ENCODE peak calls at places on chromosome 4, in four cellular contexts. L is K562, B is GM12878, I is HCT116. D is an unnamed sample.

GRCh38 chr4:38523524-38524448 is 140.2 kb upstream of the KLF3 start:
- DNase-seq in I (no peak), B (peak), L (peak), D (no peak)

GRCh38 chr4:171948038-171948437 is 134.8 kb downstream of the GALNTL6 start:
- DNase-seq in I (no peak), L (no peak), B (no peak), D (no peak)

GRCh38 chr4:122099896-122100295 is 52.2 kb upstream of the BLTP1 start:
- DNase-seq in I (no peak), B (no peak), L (no peak), D (no peak)

GRCh38 chr4:78624048-78624447 is 72.5 kb downstream of the ANXA3 start:
- DNase-seq in B (no peak), I (no peak), L (no peak), D (no peak)

GRCh38 chr4:38136604-38137003 is 176.4 kb downstream of the PTTG2 start:
- DNase-seq in B (no peak), I (no peak), L (no peak), D (no peak)

GRCh38 chr4:138981930-138982390 is 33.6 kb upstream of the NOCT start:
- DNase-seq in B (no peak), I (no peak), L (no peak), D (peak)

GRCh38 chr4:74934016-74934821 is 1.3 kb downstream of the PARM1 start:
- DNase-seq in I (no peak), L (no peak), B (no peak), D (no peak)

GRCh38 chr4:51842167-51842553 is 793 bp upstream of the DCUN1D4 start:
- DNase-seq in I (no peak), B (no peak), L (no peak), D (no peak)

GRCh38 chr4:149173241-149174013 is 642.2 kb downstream of the IQCM start:
- DNase-seq in L (no peak), B (no peak), I (no peak), D (no peak)

GRCh38 chr4:124722069-124722468 is 9.5 kb upstream of the ANKRD50 start:
- DNase-seq in I (no peak), L (no peak), B (no peak), D (no peak)

GRCh38 chr4:185381794-185382193 is 13.9 kb downstream of the LRP2BP start:
- DNase-seq in I (no peak), L (no peak), B (no peak), D (peak)

GRCh38 chr4:132101526-132101925 is 1047.6 kb upstream of the PCDH10 start:
- DNase-seq in B (no peak), L (no peak), I (no peak), D (no peak)

GRCh38 chr4:71333960-71334951 is 4.6 kb upstream of the SLC4A4 start:
- DNase-seq in I (no peak), L (no peak), B (no peak), D (no peak)

GRCh38 chr4:140242357-140243284 is 88.6 kb upstream of the MAML3 start:
- DNase-seq in I (no peak), B (no peak), L (no peak), D (no peak)

GRCh38 chr4:93891244-93891643 is 62.7 kb downstream of the ATOH1 start:
- DNase-seq in B (no peak), L (no peak), I (no peak), D (no peak)

GRCh38 chr4:82213485-82214162 is 160.2 kb downstream of the HNRNPD start:
- DNase-seq in B (no peak), L (no peak), I (no peak), D (no peak)

GRCh38 chr4:115249808-115250207 is 136.4 kb upstream of the NDST4 start:
- DNase-seq in I (peak), L (no peak), B (no peak), D (no peak)

GRCh38 chr4:38131371-38132139 is 171.4 kb downstream of the PTTG2 start:
- DNase-seq in L (peak), I (no peak), B (peak), D (no peak)

GRCh38 chr4:4860803-4861591 is 1.5 kb downstream of the MSX1 start:
- DNase-seq in I (no peak), L (no peak), B (no peak), D (peak)

GRCh38 chr4:139532951-139533350 is 23.1 kb downstream of the SETD7 start:
- DNase-seq in B (no peak), I (no peak), L (no peak), D (no peak)

GRCh38 chr4:95627004-95627403 is 78.2 kb upstream of the UNC5C start:
- DNase-seq in L (no peak), B (no peak), I (no peak), D (no peak)

GRCh38 chr4:87240341-87240740 is 19.9 kb upstream of the KLHL8 start:
- DNase-seq in B (no peak), I (no peak), L (no peak), D (no peak)

GRCh38 chr4:10491420-10491819 is 34.2 kb upstream of the ZNF518B start:
- DNase-seq in I (no peak), B (no peak), L (no peak), D (no peak)

GRCh38 chr4:7512946-7513345 is 78.2 kb upstream of the PSAPL1 start:
- DNase-seq in B (no peak), L (no peak), I (no peak), D (no peak)

GRCh38 chr4:9932771-9933170 is 88.5 kb downstream of the SLC2A9 start:
- DNase-seq in I (no peak), L (no peak), B (no peak), D (no peak)

GRCh38 chr4:157792716-157793115 is 380.1 kb downstream of the GASK1B start:
- DNase-seq in I (no peak), L (no peak), B (no peak), D (no peak)

GRCh38 chr4:140223056-140223810 is 69.2 kb upstream of the MAML3 start:
- DNase-seq in L (no peak), I (peak), B (no peak), D (no peak)

GRCh38 chr4:184807797-184808718 is 17.7 kb downstream of the ACSL1 start:
- DNase-seq in L (no peak), I (no peak), B (no peak), D (peak)

GRCh38 chr4:32148120-32148666 is 1428.0 kb downstream of the PCDH7 start:
- DNase-seq in I (no peak), B (no peak), L (no peak), D (no peak)

GRCh38 chr4:167136270-167136669 is 98.0 kb downstream of the SPOCK3 start:
- DNase-seq in I (no peak), B (no peak), L (no peak), D (no peak)

GRCh38 chr4:150591904-150592303 is 10.0 kb downstream of the MAB21L2 start:
- DNase-seq in I (no peak), L (no peak), B (no peak), D (no peak)

GRCh38 chr4:184100297-184100885 is 117.3 kb downstream of the ENPP6 start:
- DNase-seq in L (peak), I (peak), B (no peak), D (no peak)

GRCh38 chr4:38078590-38079381 is 118.6 kb downstream of the PTTG2 start:
- DNase-seq in L (no peak), B (no peak), I (no peak), D (peak)

GRCh38 chr4:8648296-8648695 is 55.7 kb downstream of the CPZ start:
- DNase-seq in B (no peak), I (no peak), L (no peak), D (no peak)

GRCh38 chr4:149708513-149709175 is 107.0 kb downstream of the IQCM start:
- DNase-seq in I (peak), L (no peak), B (no peak), D (no peak)

GRCh38 chr4:48295116-48295515 is 25.5 kb upstream of the TEC start:
- DNase-seq in B (no peak), L (no peak), I (no peak), D (no peak)

GRCh38 chr4:8070751-8071718 is 87.6 kb downstream of the ABLIM2 start:
- DNase-seq in L (no peak), I (no peak), B (no peak), D (no peak)

DNA sequence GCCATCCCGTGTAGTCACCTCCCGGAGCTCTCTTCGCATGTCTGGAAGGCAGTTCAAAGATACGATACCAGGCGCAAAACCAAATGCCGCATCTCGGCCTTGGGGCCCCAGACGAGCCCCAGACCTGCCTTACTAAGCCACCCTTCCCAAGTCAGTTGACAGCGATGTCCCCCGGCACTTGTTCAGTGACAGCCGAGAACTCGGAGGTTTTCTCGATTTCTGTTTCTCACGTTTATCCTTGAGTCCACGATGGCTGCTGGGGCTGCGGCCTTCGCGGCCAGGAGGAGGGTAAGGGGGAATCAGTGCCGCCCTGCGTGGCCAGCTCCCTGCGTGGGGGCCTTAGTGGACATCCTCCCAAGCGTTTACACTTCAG is 7.3 kb downstream of the MAEA start:
- DNase-seq in I (no peak), B (no peak), L (no peak), D (no peak)
- TF ChIP-seq ZNF274 in I (no peak), B (no peak), L (no peak), D (no peak)

GRCh38 chr4:76622717-76623116 is 187.7 kb downstream of the SHROOM3 start:
- DNase-seq in L (no peak), B (no peak), I (no peak), D (no peak)
- TF ChIP-seq ZBTB33 in L (no peak), B (no peak), I (no peak), D (no peak)

GRCh38 chr4:62407534-62407933 is 1207.4 kb downstream of the ADGRL3 start:
- DNase-seq in B (no peak), L (no peak), I (no peak), D (no peak)
- TF ChIP-seq ZNF274 in B (no peak), L (no peak), I (no peak), D (no peak)

GRCh38 chr4:56051049-56051709 is 102.4 kb downstream of the CEP135 start:
- DNase-seq in B (no peak), L (no peak), I (no peak), D (no peak)
- TF ChIP-seq ZBTB33 in B (no peak), L (no peak), I (no peak), D (no peak)

DNA sequence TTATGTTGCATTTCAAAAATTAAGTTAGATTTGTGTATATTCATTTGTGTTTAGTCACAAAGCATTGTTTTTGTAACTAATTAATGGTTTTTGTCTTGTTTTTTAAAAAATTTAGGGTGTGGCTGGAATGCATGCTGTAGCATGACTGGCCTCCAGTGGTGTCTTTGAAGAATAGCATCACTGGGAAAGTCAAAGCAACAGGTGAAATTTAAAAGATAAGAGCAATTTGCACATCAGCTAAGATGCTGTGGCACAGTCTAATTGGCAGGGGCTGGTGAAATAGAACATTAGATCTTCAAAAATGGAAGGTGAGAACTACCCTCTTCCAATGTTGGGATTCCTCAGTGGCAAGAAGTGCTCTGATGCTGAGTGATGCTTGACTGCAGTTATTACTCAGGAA is 45.3 kb downstream of the ANK2 start:
- DNase-seq in L (peak), B (no peak), I (peak), D (no peak)
- TF ChIP-seq ZNF274 in L (no peak), B (no peak), I (no peak), D (no peak)

GRCh38 chr4:6177587-6178197 is 22.7 kb downstream of the JAKMIP1 start:
- DNase-seq in B (no peak), L (peak), I (no peak), D (no peak)
- TF ChIP-seq ZBTB33 in B (no peak), L (no peak), I (no peak), D (no peak)

GRCh38 chr4:21768349-21769310 is 179.9 kb downstream of the KCNIP4 start:
- DNase-seq in B (no peak), I (peak), L (peak), D (peak)
- TF ChIP-seq ZNF274 in B (no peak), I (no peak), L (no peak), D (no peak)

DNA sequence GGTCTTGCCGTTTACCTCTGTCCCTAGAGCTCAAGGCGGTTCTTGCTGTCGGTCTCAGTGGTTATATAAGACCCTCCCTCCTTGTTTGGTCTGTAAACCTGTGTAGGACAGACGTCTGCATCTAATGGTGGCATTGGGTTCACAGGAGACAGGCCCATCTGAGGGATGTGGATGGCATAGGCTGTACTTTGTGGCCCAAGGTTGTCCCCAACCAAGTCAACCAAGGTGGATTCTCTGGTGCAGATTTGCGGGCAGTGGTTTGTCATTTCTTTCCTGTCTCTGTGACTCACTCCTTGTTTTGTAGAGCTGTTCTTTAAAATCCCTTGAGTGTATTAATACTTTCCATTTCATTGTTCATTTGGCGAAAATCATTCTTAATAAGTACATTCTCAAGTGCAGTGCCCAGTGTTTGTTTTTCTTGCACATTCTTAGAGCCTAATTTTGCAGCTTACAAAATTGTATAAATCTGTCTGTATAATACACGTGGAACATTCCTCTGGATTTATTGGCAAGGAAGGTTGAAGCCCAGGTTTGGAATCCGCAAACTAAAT is 68.0 kb upstream of the TLR2 start:
- DNase-seq in I (no peak), L (no peak), B (no peak), D (no peak)
- TF ChIP-seq ZBTB33 in I (no peak), L (no peak), B (no peak), D (no peak)

D was measured in HepG2.